ENCODE peak calls at places on chromosomes 16 and 17, in seven cellular contexts. U is thoracic aorta, J is mesenchymal stem cell, S is MM.1S, L is cardiac muscle cell, V is mesendoderm, X is HepG2. B is an unnamed sample. For H3K27me3, the result is how much of the 10 kb centered on the place peaks cover.

GRCh38 chr16:6132121-6132520 is 1034.5 kb upstream of the EEF2KMT start:
- DNase-seq in U (no peak), J (no peak), S (no peak), L (no peak), V (peak), X (no peak), B (no peak)

GRCh38 chr16:89023621-89024511 is 46.9 kb upstream of the CBFA2T3 start:
- DNase-seq in U (no peak), J (no peak), S (no peak), L (no peak), V (no peak), X (no peak), B (peak)

GRCh38 chr17:73437826-73438225 is 126.0 kb upstream of the CDC42EP4 start:
- DNase-seq in U (no peak), J (no peak), S (no peak), L (no peak), V (no peak), X (no peak), B (no peak)

GRCh38 chr17:27578718-27579085 is 52.3 kb upstream of the LGALS9 start:
- DNase-seq in U (no peak), J (peak), S (no peak), L (no peak), V (peak), X (peak), B (no peak)

GRCh38 chr17:75317671-75318070 is 28.4 kb upstream of the SLC25A19 start:
- DNase-seq in U (no peak), J (no peak), S (no peak), L (no peak), V (peak), X (no peak), B (no peak)

GRCh38 chr16:46900464-46901235 is 16.5 kb downstream of the GPT2 start:
- DNase-seq in U (no peak), J (no peak), S (no peak), L (no peak), V (no peak), X (no peak), B (no peak)

GRCh38 chr16:75064403-75065148 is 52.0 kb downstream of the LDHD start:
- DNase-seq in U (no peak), J (no peak), S (no peak), L (no peak), V (no peak), X (peak), B (no peak)

GRCh38 chr17:68061512-68062313 is 26.2 kb downstream of the KPNA2 start:
- DNase-seq in U (no peak), J (peak), S (no peak), L (no peak), V (no peak), X (peak), B (no peak)

GRCh38 chr17:57009737-57010445 is 32.0 kb downstream of the SCPEP1 start:
- DNase-seq in U (no peak), J (peak), S (peak), L (peak), V (peak), X (peak), B (peak)

GRCh38 chr16:4570688-4571321 is 14.7 kb downstream of the C16orf96 start:
- DNase-seq in U (no peak), J (peak), S (no peak), L (no peak), V (peak), X (no peak), B (no peak)

GRCh38 chr16:81810361-81810760 is 31.3 kb downstream of the PLCG2 start:
- DNase-seq in U (no peak), J (no peak), S (peak), L (no peak), V (no peak), X (no peak), B (no peak)

DNA sequence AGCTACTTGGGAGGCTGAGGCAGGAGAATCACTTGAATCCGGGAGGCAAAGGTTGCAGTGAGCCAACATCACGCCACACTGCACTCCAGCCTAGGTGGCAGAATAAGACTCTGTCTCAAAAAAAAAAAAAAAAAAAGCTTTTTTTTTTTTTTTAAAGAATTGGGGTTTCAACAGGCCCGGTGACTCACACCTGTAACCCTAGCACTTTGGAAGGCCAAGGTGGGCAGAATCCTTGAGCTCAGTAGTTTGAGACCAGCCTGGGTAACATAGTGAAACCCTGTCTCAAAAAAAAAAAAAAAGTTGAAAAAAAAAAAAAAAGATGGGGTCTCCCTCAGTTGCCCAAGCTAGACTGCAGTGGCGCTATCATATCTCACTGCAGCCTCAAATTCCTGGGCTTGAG is 6.6 kb upstream of the HEXIM2 start:
- DNase-seq in U (no peak), J (no peak), S (no peak), L (no peak), V (no peak), X (no peak), B (no peak)
- H3K27ac ChIP-seq in U (no peak), J (no peak), S (no peak), L (peak), V (no peak), X (no peak), B (no peak)

GRCh38 chr17:7927596-7927995 is 2.1 kb downstream of the KCNAB3 start:
- DNase-seq in U (no peak), J (no peak), S (no peak), L (no peak), V (peak), X (no peak), B (no peak)

GRCh38 chr17:7930841-7931631 is 710 bp downstream of the TRAPPC1 start:
- DNase-seq in U (no peak), J (no peak), S (no peak), L (no peak), V (no peak), X (no peak), B (no peak)

GRCh38 chr17:7932483-7932891 is 481 bp downstream of the CNTROB start:
- DNase-seq in U (no peak), J (peak), S (peak), L (peak), V (peak), X (peak), B (no peak)

GRCh38 chr17:7931709-7932482 is at the start of the genes CNTROB and TRAPPC1:
- DNase-seq in U (peak), J (peak), S (peak), L (peak), V (peak), X (peak), B (peak)

GRCh38 chr17:7929158-7930029 is at the start of gene KCNAB3:
- DNase-seq in U (no peak), J (peak), S (no peak), L (peak), V (peak), X (no peak), B (no peak)
- H3K27me3 ChIP-seq in U (under half), J (under half), S (under half), L (under half), V (under half), X (under half), B (under half)

DNA sequence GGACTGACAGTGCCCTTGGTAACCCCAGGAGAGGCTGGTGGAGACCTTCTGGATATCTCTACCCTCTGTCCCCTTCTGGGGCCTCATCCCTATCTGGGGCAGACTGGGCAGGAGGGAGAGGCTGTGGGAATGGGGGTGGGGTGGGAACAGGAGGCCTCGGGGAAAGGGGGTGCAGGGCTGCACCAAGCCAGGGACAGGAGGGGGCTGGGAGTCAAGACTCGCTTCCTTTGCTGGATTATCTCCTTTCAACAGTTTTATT is 24.8 kb downstream of the G6PC3 start:
- DNase-seq in U (no peak), J (no peak), S (no peak), L (no peak), V (no peak), X (no peak), B (no peak)
- H3K4me3 ChIP-seq in U (peak), J (peak), S (no peak), L (no peak), V (no peak), X (no peak), B (peak)

DNA sequence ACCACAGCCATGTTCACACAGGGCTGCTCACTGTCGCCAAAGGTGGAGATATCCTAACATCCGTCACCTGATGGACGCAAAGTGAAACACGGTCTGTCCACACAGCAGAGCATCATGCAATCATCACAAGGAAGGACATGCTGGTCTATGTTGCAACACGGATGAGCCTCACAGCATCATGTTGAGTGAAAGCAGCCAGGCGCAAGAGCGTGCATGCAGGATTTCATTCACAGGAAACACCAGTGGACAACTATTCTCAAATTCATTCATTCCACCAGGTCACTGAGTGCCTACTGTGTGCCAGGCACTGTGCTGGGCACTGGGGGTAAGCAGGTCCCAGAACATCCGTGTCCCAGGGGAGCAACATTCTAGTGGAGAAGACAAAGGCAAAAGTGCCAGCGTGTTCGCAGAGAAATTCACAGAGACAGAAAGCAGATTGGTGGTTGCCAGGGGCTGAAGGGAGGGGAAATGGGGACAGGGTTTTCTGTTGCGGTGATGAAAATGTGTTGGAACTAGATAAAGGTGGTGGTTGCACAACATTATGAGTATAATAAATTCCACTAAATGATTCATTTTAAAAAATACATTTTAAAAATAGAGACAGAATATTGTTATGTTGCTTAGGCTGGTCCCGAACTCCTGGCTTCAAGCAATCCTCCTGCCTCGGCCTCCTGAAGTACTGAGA is 22.7 kb upstream of the KCNJ12 start:
- DNase-seq in U (no peak), J (no peak), S (no peak), L (no peak), V (no peak), X (no peak), B (no peak)
- H3K27ac ChIP-seq in U (no peak), J (no peak), S (no peak), L (no peak), V (no peak), X (no peak), B (no peak)

GRCh38 chr16:85978976-85979375 is 80.0 kb downstream of the IRF8 start:
- DNase-seq in U (no peak), J (no peak), S (no peak), L (no peak), V (no peak), X (no peak), B (no peak)

GRCh38 chr16:85981826-85982562 is 83.0 kb downstream of the IRF8 start:
- DNase-seq in U (no peak), J (no peak), S (no peak), L (no peak), V (no peak), X (no peak), B (no peak)

GRCh38 chr16:85982563-85982939 is 83.6 kb downstream of the IRF8 start:
- DNase-seq in U (no peak), J (no peak), S (no peak), L (no peak), V (no peak), X (no peak), B (no peak)

GRCh38 chr16:85979605-85980004 is 80.6 kb downstream of the IRF8 start:
- DNase-seq in U (no peak), J (no peak), S (no peak), L (no peak), V (no peak), X (no peak), B (no peak)

GRCh38 chr16:85980686-85981085 is 81.7 kb downstream of the IRF8 start:
- DNase-seq in U (no peak), J (no peak), S (no peak), L (no peak), V (no peak), X (no peak), B (no peak)
- H3K27me3 ChIP-seq in U (under half), J (under half), S (half or more), L (under half), V (under half), X (under half), B (under half)

DNA sequence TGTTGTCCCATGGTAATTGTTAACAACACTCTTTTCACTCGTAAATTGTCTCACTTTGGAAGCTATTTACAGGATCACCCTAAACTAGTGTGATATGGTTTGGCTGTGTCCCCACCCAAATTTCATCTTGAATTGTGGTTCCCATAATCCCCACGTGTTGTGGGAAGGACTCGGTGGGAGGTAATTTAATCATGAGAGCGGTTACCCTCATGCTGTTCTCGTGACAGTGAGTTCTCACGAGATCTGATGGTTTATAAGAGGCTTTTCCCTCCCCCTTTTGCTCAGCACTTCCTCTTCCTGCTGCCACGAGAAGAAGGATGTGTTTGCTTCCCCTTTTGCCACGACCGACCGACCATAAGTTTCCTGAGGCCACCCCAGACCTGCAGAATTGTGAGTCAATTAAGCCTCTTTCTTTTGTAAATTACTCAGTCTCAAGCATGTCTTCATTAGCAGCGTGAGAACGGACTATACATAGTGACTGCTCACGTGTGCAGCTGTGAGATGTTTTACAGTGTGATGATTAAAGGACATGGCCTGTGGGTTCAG is 34.4 kb downstream of the DNAH3 start:
- DNase-seq in U (no peak), J (no peak), S (peak), L (no peak), V (peak), X (peak), B (no peak)
- H3K4me3 ChIP-seq in U (no peak), J (peak), S (peak), L (no peak), V (no peak), X (peak), B (no peak)

GRCh38 chr17:2990396-2990795 is 73.0 kb downstream of the OR1D5 start:
- DNase-seq in U (no peak), J (no peak), S (no peak), L (no peak), V (no peak), X (no peak), B (no peak)
- H3K27ac ChIP-seq in U (no peak), J (no peak), S (no peak), L (no peak), V (no peak), X (no peak), B (no peak)

DNA sequence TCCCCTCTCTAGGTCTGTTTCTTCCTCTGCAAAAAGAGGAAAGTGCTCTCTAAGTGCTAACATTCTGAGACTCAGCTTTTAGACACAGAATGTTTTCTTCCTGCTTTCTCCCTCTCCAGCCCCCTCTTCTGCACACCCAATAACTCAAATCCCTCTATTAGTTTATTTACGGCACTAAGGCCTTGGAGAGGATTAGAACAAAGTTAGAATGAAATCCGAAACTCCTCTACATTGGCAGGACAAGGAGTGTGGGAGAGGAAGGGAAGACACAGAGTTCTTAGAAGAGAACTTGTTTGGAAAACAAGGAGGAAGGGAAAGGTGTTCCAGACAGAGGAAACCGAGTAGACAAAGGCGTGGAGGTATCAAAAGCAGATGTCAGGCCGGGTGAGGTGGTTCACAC is 3.2 kb upstream of the SBK1 start:
- DNase-seq in U (no peak), J (no peak), S (no peak), L (no peak), V (no peak), X (no peak), B (no peak)
- H3K27me3 ChIP-seq in U (under half), J (under half), S (under half), L (under half), V (under half), X (under half), B (under half)

GRCh38 chr17:62986549-62986948 is 20.5 kb downstream of the TANC2 start:
- DNase-seq in U (no peak), J (no peak), S (no peak), L (no peak), V (no peak), X (no peak), B (no peak)

GRCh38 chr17:62981933-62982332 is 15.9 kb downstream of the TANC2 start:
- DNase-seq in U (no peak), J (peak), S (no peak), L (no peak), V (peak), X (no peak), B (no peak)

GRCh38 chr17:62980842-62981241 is 14.8 kb downstream of the TANC2 start:
- DNase-seq in U (no peak), J (no peak), S (no peak), L (no peak), V (no peak), X (no peak), B (no peak)

GRCh38 chr17:62987136-62987535 is 21.1 kb downstream of the TANC2 start:
- DNase-seq in U (no peak), J (no peak), S (no peak), L (no peak), V (peak), X (no peak), B (no peak)

GRCh38 chr17:62984801-62985200 is 18.8 kb downstream of the TANC2 start:
- DNase-seq in U (no peak), J (no peak), S (no peak), L (no peak), V (no peak), X (no peak), B (no peak)
- H3K4me3 ChIP-seq in U (no peak), J (no peak), S (no peak), L (no peak), V (no peak), X (no peak), B (no peak)

GRCh38 chr17:19365499-19365817 is 2.9 kb upstream of the B9D1 start:
- DNase-seq in U (no peak), J (no peak), S (no peak), L (no peak), V (no peak), X (no peak), B (no peak)
- H3K27ac ChIP-seq in U (no peak), J (no peak), S (no peak), L (no peak), V (no peak), X (peak), B (peak)

B was measured in WERI-Rb-1.